ENCODE peak calls at places on chromosomes 11 and 22, in five cellular contexts. Z is bronchial epithelial cell, W is AG04449, G is prostate gland, F is lower leg skin. X is an unnamed sample.

GRCh38 chr11:76443254-76443935 is 1.4 kb upstream of the EMSY start:
- DNase-seq in Z (peak; percentile 41), W (no peak), G (no peak), F (no peak), X (no peak)

GRCh38 chr22:38208549-38209097 is 6.8 kb downstream of the MAFF start:
- DNase-seq in Z (no peak), W (no peak), G (no peak), F (no peak), X (no peak)

GRCh38 chr22:38296372-38296771 is 20.9 kb downstream of the CSNK1E start:
- DNase-seq in Z (no peak), W (no peak), G (no peak), F (no peak), X (no peak)

GRCh38 chr11:82865841-82866240 is 34.4 kb downstream of the PRCP start:
- DNase-seq in Z (no peak), W (no peak), G (no peak), F (no peak), X (no peak)

GRCh38 chr11:8810331-8811301 is 100.4 kb upstream of the AKIP1 start:
- DNase-seq in Z (peak; percentile 75), W (no peak), G (peak; percentile 83), F (peak; percentile 54), X (peak; percentile 94)

GRCh38 chr11:82845336-82846036 is 54.7 kb downstream of the PRCP start:
- DNase-seq in Z (no peak), W (no peak), G (no peak), F (no peak), X (no peak)

GRCh38 chr22:32866953-32867352 is 65.4 kb downstream of the TIMP3 start:
- DNase-seq in Z (no peak), W (no peak), G (no peak), F (no peak), X (peak; percentile 14)

GRCh38 chr11:11252403-11252802 is 100.6 kb downstream of the CSNK2A3 start:
- DNase-seq in Z (no peak), W (no peak), G (no peak), F (no peak), X (no peak)

GRCh38 chr11:64998141-64998540 is 1.4 kb upstream of the BATF2 start:
- DNase-seq in Z (no peak), W (no peak), G (no peak), F (no peak), X (peak; percentile 48)

GRCh38 chr11:11982975-11983374 is 25.5 kb downstream of the DKK3 start:
- DNase-seq in Z (peak; percentile 47), W (no peak), G (no peak), F (no peak), X (no peak)

GRCh38 chr11:64881476-64881875 is 3.1 kb upstream of the EHD1 start:
- DNase-seq in Z (peak; percentile 87), W (no peak), G (no peak), F (no peak), X (no peak)

GRCh38 chr11:132604446-132604845 is 927.9 kb downstream of the OPCML start:
- DNase-seq in Z (no peak), W (peak; percentile 49), G (no peak), F (no peak), X (no peak)

GRCh38 chr22:41028841-41029240 is 63.6 kb upstream of the EP300 start:
- DNase-seq in Z (peak; percentile 86), W (peak; percentile 83), G (no peak), F (no peak), X (no peak)

GRCh38 chr11:60938500-60938899 is 13.5 kb downstream of the SLC15A3 start:
- DNase-seq in Z (no peak), W (no peak), G (no peak), F (no peak), X (no peak)

GRCh38 chr11:5684627-5685362 is at the start of gene TRIM5:
- DNase-seq in Z (peak; percentile 96), W (peak; percentile 91), G (peak; percentile 93), F (peak; percentile 92), X (peak; percentile 98)

GRCh38 chr11:68120212-68121066 is 749 bp downstream of the CHKA start:
- DNase-seq in Z (no peak), W (no peak), G (peak; percentile 58), F (peak; percentile 41), X (peak; percentile 59)

GRCh38 chr11:61357233-61357893 is 4.3 kb downstream of the CYB561A3 start:
- DNase-seq in Z (no peak), W (no peak), G (no peak), F (no peak), X (no peak)

GRCh38 chr11:73907191-73907590 is 30.4 kb downstream of the PAAF1 start:
- DNase-seq in Z (peak; percentile 73), W (no peak), G (no peak), F (no peak), X (peak; percentile 64)

GRCh38 chr22:44869196-44869595 is 116.8 kb downstream of the ARHGAP8 start:
- DNase-seq in Z (no peak), W (no peak), G (no peak), F (no peak), X (no peak)

GRCh38 chr11:116473236-116473769 is 299.5 kb downstream of the BUD13 start:
- DNase-seq in Z (no peak), W (no peak), G (no peak), F (no peak), X (no peak)

GRCh38 chr22:44727709-44728108 is 24.7 kb upstream of the ARHGAP8 start:
- DNase-seq in Z (no peak), W (no peak), G (no peak), F (no peak), X (no peak)

GRCh38 chr11:106062592-106062949 is 14.6 kb downstream of the KBTBD3 start:
- DNase-seq in Z (no peak), W (no peak), G (no peak), F (no peak), X (no peak)

GRCh38 chr11:66408488-66409214 is 12.2 kb upstream of the NPAS4 start:
- DNase-seq in Z (peak; percentile 67), W (peak; percentile 61), G (peak; percentile 79), F (peak; percentile 74), X (peak; percentile 97)

GRCh38 chr11:116122697-116123472 is 618.7 kb upstream of the CADM1 start:
- DNase-seq in Z (no peak), W (no peak), G (no peak), F (no peak), X (no peak)

GRCh38 chr11:47189100-47189834 is 3.0 kb upstream of the PACSIN3 start:
- DNase-seq in Z (peak; percentile 94), W (peak; percentile 87), G (peak; percentile 36), F (no peak), X (no peak)
- H3K4me3 ChIP-seq in Z (no peak overlapping the region), W (no peak overlapping the region), G (no peak overlapping the region), F (no peak overlapping the region), X (no peak overlapping the region)

GRCh38 chr11:58927393-58928081 is 11.8 kb upstream of the GLYATL1 start:
- DNase-seq in Z (no peak), W (no peak), G (peak; percentile 37), F (no peak), X (peak; percentile 97)
- H3K4me3 ChIP-seq in Z (no peak overlapping the region), W (no peak overlapping the region), G (no peak overlapping the region), F (no peak overlapping the region), X (peak overlapping the region; percentile 14)

DNA sequence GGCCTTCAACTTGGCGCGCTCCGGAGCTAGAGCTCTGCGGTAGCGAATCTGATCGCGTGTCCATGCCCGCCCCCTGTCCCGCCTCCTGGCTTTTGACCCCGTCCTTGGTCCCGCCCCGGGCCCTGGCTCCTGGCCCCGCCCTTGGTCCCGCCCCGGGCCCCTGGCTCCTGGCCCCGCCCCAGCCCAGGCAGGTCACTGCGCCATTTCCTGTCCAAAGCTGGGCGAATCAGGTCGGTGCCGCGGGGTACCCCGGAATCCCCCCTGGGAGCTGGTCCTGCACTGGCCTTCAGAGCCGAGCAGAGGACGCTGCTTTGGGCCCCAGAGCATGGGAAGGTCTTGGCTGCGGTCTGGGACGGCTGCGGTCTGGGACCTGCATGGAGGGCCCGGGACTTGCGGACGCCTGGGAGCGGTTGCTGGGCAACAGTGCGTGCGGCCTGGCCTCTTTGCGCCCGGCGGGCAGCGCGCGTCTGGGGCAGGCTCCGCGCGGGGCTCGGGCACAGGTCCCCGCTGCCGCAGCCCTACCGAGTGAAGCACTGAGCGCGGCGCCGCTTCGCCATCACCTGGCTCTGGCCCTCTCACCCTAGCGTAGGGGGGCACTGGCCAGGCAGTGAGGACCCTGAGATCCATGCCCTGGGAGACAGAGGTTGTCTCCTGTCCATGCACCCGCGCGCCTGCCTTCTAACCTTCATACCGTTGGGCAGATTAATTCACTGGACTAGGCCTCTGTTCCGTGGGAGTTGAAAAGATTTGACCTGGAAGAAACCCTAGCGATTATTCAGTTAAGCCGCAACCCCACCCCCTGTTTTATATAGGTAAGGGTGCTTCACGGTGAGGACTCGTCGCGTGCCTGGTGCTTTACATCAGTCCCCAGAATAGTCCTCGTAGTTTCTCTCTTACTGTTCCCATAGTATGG is at the start of gene TTC12:
- DNase-seq in Z (peak; percentile 71), W (no peak), G (peak; percentile 89), F (peak; percentile 90), X (peak; percentile 96)
- H3K4me3 ChIP-seq in Z (peak within 1 kb of the TSS; percentile 79), W (peak within 1 kb of the TSS; percentile 72), G (peak within 1 kb of the TSS; percentile 72), F (peak within 1 kb of the TSS; percentile 57), X (peak within 1 kb of the TSS; percentile 77)

GRCh38 chr11:17967661-17968060 is 45.2 kb downstream of the SERGEF start:
- DNase-seq in Z (no peak), W (no peak), G (no peak), F (no peak), X (no peak)
- H3K4me3 ChIP-seq in Z (no peak overlapping the region), W (no peak overlapping the region), G (no peak overlapping the region), F (no peak overlapping the region), X (no peak overlapping the region)

GRCh38 chr22:39920134-39920743 is 19.4 kb downstream of the GRAP2 start:
- DNase-seq in Z (no peak), W (no peak), G (no peak), F (no peak), X (no peak)
- H3K4me3 ChIP-seq in Z (no peak overlapping the region), W (no peak overlapping the region), G (no peak overlapping the region), F (no peak overlapping the region), X (no peak overlapping the region)

DNA sequence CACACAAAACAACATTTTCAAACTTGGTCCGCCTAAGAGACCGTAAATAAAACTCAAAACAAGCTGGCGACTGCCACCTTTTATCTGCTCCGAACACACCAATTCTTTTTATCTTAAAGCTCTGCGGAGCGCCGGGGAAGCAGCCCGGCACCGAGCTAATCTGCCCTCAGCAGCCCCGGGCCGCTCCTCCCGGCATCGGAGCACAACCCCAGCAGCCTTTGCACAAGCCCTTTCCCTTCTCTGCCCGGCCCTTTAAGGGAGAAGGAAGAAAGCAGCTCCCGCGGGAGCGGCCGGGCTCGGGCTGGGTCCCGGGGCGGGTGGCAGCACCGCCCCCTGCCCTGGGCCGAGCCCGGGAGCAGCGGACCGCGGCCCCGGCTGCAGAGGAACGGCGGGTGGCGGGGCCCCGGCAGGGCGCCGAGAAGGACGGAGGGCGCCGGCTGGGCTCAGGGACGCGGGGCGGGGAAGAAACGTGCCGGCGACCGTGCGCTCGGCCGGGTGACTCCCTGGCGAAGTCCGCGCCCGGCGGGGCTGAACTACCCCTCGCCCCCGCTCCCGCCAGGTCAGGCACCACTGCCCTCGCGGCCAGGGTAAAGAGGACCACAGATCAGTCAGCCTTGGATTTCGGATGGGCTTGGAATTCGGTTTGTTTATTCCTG is 133.5 kb upstream of the C11orf58 start:
- DNase-seq in Z (peak; percentile 21), W (no peak), G (no peak), F (no peak), X (peak; percentile 71)
- H3K4me3 ChIP-seq in Z (peak overlapping the region; percentile 76), W (peak overlapping the region; percentile 79), G (peak overlapping the region; percentile 44), F (peak overlapping the region; percentile 34), X (peak overlapping the region; percentile 32)